ENCODE peak calls at places on chromosomes 13 and 19, in eight cellular contexts. X is prostate gland, S is HepG2, E is GM23338, U is stomach, Z is transverse colon, G is breast epithelium, J is K562. P is an unnamed sample.

GRCh38 chr13:35285677-35286076 is 190.8 kb downstream of the MAB21L1 start:
- DNase-seq in U (no peak), Z (no peak), J (no peak), G (no peak), X (no peak), E (peak), S (no peak), P (no peak)

GRCh38 chr13:49421391-49421790 is 22.5 kb downstream of the CAB39L start:
- DNase-seq in X (no peak), S (peak), U (no peak), Z (peak), G (no peak), J (peak), E (peak), P (no peak)

GRCh38 chr19:29841559-29842367 is 30.0 kb downstream of the CCNE1 start:
- DNase-seq in J (peak), E (peak), X (no peak), G (no peak), S (peak), Z (no peak), U (no peak), P (peak)

GRCh38 chr13:42553098-42554046 is 20.6 kb upstream of the TNFSF11 start:
- DNase-seq in J (no peak), U (no peak), X (peak), S (no peak), E (no peak), G (no peak), Z (no peak), P (no peak)

GRCh38 chr19:39778763-39779162 is at the start of gene LEUTX:
- DNase-seq in X (no peak), S (no peak), U (no peak), E (no peak), G (no peak), Z (no peak), J (no peak), P (no peak)

GRCh38 chr13:25659091-25659502 is 287.3 kb downstream of the ATP8A2 start:
- DNase-seq in S (no peak), X (peak), U (peak), Z (no peak), G (no peak), E (no peak), J (no peak), P (no peak)

GRCh38 chr19:52516191-52516590 is 11.3 kb upstream of the ZNF808 start:
- DNase-seq in G (no peak), Z (no peak), X (no peak), E (peak), J (no peak), U (no peak), S (no peak), P (no peak)

GRCh38 chr13:40442191-40442590 is 224.2 kb downstream of the FOXO1 start:
- DNase-seq in U (no peak), G (no peak), S (no peak), J (no peak), X (no peak), Z (no peak), E (no peak), P (no peak)

GRCh38 chr19:35142531-35143230 is 374 bp upstream of the FXYD7 start:
- DNase-seq in J (peak), Z (peak), E (peak), U (peak), G (no peak), S (no peak), X (no peak), P (peak)

GRCh38 chr13:95641291-95641811 is 3.2 kb downstream of the DZIP1 start:
- DNase-seq in E (peak), G (no peak), U (no peak), X (no peak), S (no peak), Z (peak), J (no peak), P (no peak)

GRCh38 chr13:80157261-80157942 is 183.5 kb downstream of the SPRY2 start:
- DNase-seq in G (no peak), S (no peak), J (no peak), Z (no peak), E (no peak), X (no peak), U (no peak), P (no peak)

GRCh38 chr13:40377783-40378182 is 288.7 kb downstream of the FOXO1 start:
- DNase-seq in Z (no peak), U (no peak), J (no peak), G (no peak), X (no peak), E (no peak), S (no peak), P (no peak)

GRCh38 chr13:83906240-83906820 is 24.1 kb upstream of the SLITRK1 start:
- DNase-seq in Z (no peak), J (no peak), G (no peak), X (no peak), S (no peak), U (no peak), E (no peak), P (no peak)

GRCh38 chr13:71240906-71241305 is 626.1 kb downstream of the DACH1 start:
- DNase-seq in X (no peak), Z (no peak), S (no peak), G (no peak), E (peak), U (no peak), J (no peak), P (peak)

GRCh38 chr19:918481-919156 is 1.5 kb downstream of the KISS1R start:
- DNase-seq in S (no peak), J (no peak), E (peak), U (no peak), G (no peak), Z (no peak), X (no peak), P (no peak)

GRCh38 chr13:110571897-110572777 is 10.6 kb upstream of the RAB20 start:
- DNase-seq in J (no peak), Z (no peak), U (no peak), G (no peak), E (no peak), X (no peak), S (no peak), P (no peak)

GRCh38 chr13:86841264-86841663 is 829.9 kb upstream of the SLITRK5 start:
- DNase-seq in X (no peak), Z (no peak), G (no peak), S (no peak), E (no peak), J (no peak), U (no peak), P (no peak)

GRCh38 chr13:28558126-28558525 is 63.2 kb upstream of the FLT1 start:
- DNase-seq in E (no peak), X (no peak), U (no peak), Z (no peak), J (no peak), S (no peak), G (no peak), P (no peak)

GRCh38 chr13:93621966-93622365 is 395.4 kb downstream of the GPC6 start:
- DNase-seq in E (no peak), S (no peak), X (no peak), G (no peak), J (no peak), U (no peak), Z (no peak), P (no peak)

GRCh38 chr13:84648069-84648640 is 765.9 kb upstream of the SLITRK1 start:
- DNase-seq in X (no peak), U (no peak), S (no peak), E (no peak), Z (no peak), J (no peak), G (no peak), P (no peak)

GRCh38 chr13:50016421-50016820 is 1.2 kb downstream of the KCNRG start:
- DNase-seq in Z (no peak), J (no peak), U (no peak), E (no peak), G (no peak), S (no peak), X (no peak), P (no peak)

GRCh38 chr19:51548891-51549305 is 17.4 kb upstream of the SIGLEC6 start:
- DNase-seq in S (no peak), G (peak), E (no peak), U (no peak), Z (no peak), X (no peak), J (no peak), P (no peak)

GRCh38 chr19:12450817-12451216 is 10.0 kb upstream of the ZNF443 start:
- DNase-seq in Z (no peak), X (no peak), S (no peak), J (no peak), U (no peak), E (no peak), G (no peak), P (no peak)

GRCh38 chr19:18440936-18441803 is 3.2 kb upstream of the ISYNA1 start:
- DNase-seq in G (no peak), S (peak), Z (no peak), E (no peak), U (no peak), J (no peak), X (no peak), P (no peak)

GRCh38 chr19:13959141-13959961 is 7.0 kb downstream of the DCAF15 start:
- DNase-seq in E (no peak), X (no peak), S (no peak), Z (no peak), G (no peak), J (no peak), U (no peak), P (no peak)

GRCh38 chr19:13961826-13962737 is 9.8 kb downstream of the DCAF15 start:
- DNase-seq in U (no peak), Z (no peak), G (no peak), J (no peak), S (no peak), E (peak), X (no peak), P (peak)

GRCh38 chr19:13962738-13963602 is 10.7 kb downstream of the DCAF15 start:
- DNase-seq in S (no peak), X (no peak), Z (no peak), U (no peak), G (no peak), J (no peak), E (peak), P (no peak)

GRCh38 chr19:13959962-13960862 is 7.9 kb downstream of the DCAF15 start:
- DNase-seq in X (no peak), E (peak), U (no peak), S (no peak), J (peak), Z (no peak), G (no peak), P (peak)

DNA sequence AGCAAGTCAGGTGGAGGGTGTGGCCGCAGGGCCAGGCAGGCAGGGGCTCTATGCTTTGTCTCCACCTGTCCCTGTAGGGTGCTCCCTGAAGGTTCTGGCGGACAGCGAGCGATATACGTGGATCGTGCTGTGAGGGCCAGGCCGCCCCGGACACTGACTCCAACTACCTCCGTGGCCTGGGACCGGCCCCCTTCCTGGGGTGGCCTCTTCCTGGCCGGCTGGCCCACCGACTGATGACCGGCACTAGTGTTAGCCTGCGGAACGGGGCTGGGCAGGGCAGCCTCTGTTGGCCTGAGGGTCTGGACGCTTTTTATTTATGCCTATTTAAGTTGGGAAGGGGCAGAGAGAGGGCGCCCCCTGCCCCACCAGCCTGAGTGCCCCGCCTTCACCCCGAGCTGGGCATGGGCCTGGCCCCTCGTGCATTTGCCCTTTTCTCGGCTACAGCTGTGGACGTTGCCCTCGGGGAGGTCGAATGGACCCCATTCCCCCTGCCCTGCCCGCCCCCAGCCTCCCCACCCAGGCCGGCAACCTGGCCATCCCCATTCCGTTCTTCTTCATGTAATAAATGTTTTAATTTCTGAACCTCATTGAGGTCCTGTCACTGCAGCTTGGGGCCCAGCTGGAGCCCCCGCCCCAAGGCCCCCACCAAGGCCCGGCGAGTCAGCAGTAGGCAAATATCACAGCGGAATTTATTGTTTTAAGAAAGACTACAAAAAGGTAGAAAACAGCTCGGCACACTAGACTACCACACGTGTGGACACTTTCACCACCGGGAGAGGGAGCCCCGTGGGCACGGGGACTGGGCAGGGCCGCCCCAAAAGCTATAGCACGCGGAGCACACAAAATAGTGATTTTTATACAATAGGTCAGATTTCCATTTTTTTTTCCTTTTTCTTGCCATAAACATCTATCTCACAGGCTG is 8.8 kb downstream of the DCAF15 start:
- DNase-seq in X (no peak), Z (no peak), J (no peak), G (no peak), U (no peak), S (no peak), E (no peak), P (peak)
- TF ChIP-seq POLR2AphosphoS5 in X (no peak), Z (peak), J (no peak), G (no peak), U (no peak), S (no peak), E (no peak), P (no peak)

GRCh38 chr13:51646041-51646670 is 61.9 kb downstream of the WDFY2 start:
- DNase-seq in S (no peak), J (no peak), E (peak), U (no peak), X (no peak), G (no peak), Z (no peak), P (no peak)

GRCh38 chr13:51647067-51647466 is 62.8 kb downstream of the WDFY2 start:
- DNase-seq in X (no peak), Z (no peak), S (no peak), E (no peak), U (no peak), J (no peak), G (no peak), P (no peak)

GRCh38 chr13:51643882-51644281 is 59.6 kb downstream of the WDFY2 start:
- DNase-seq in X (no peak), G (no peak), Z (no peak), S (peak), J (no peak), E (no peak), U (no peak), P (no peak)

GRCh38 chr13:51644649-51645048 is 60.4 kb downstream of the WDFY2 start:
- DNase-seq in E (no peak), G (no peak), X (no peak), S (no peak), U (no peak), J (no peak), Z (no peak), P (no peak)

DNA sequence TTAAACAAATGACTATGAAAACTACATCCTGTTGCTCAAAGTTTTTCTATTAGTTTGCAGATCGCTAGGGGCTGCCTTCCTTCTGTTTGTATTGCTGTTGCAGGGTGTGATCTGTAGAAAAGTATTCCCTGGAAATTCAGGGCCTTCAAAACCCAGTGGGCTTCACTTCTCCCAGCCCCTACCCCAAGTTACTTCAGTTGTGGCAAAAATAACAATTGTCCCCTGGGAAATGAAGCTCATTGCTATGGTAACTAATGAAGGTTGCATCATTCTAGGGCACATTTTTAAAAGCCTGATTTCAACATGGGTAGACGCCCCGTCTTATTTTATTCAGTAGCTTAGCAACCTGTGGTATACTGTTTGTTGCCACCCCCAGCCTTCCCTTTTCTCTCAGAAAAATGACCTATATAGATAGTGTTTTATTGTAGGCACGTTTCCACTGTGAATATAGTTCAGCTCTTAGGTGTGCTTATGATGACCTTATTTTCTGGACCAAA is 60.9 kb downstream of the WDFY2 start:
- DNase-seq in E (peak), G (no peak), J (no peak), Z (no peak), S (no peak), U (no peak), X (no peak), P (no peak)
- TF ChIP-seq POLR2AphosphoS5 in E (no peak), G (no peak), J (no peak), Z (no peak), S (no peak), U (no peak), X (no peak), P (no peak)

GRCh38 chr19:49111218-49111998 is 2.8 kb upstream of the LIN7B start:
- DNase-seq in G (no peak), E (no peak), Z (no peak), U (no peak), X (no peak), J (no peak), S (no peak), P (no peak)
- TF ChIP-seq POLR2AphosphoS5 in G (no peak), E (no peak), Z (no peak), U (no peak), X (peak), J (no peak), S (no peak), P (no peak)

DNA sequence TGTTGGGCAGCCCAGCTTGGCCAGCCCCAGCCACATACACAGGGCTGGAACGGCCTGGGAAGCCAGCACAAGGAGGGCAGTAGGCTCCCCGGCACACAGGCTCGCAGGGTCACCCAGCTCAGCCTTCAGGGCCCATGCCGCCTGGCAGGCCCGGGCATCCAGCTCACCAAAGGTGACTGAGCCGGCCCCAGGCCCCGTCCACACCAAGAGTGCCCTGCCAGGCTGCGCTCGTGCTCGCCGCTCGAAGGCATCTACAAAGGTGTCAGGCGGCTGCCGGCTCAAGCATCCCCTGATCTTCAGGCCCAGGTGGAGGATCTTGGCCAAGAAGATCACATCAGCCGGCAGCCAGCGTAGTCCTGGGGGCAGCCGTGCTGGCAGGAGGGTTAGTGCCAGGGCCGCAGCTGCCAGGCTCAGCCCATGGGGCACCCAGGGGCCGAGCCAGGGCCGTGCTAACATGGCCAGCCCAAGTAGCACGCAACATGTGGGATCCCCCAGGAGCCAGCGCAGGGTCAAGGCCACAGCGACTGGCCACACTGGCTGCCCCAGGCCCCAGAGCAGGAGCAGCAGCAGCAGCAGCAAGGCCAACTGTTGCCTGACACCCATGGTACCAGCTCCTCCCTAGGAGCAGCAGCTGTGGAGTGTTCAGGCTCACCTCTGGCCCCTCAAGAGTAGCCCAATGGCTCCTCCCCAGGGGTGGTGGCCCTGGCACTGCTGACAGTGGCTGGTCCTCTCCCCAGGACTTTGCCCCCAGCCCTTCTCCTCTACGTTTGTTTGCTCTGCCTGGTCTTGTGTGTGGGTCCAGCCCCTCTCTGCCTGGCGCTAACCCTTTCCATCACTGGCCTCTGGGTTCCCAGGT is at the start of gene SLC27A5:
- DNase-seq in Z (peak), U (no peak), S (peak), G (no peak), E (no peak), J (no peak), X (no peak), P (no peak)
- TF ChIP-seq POLR2AphosphoS5 in Z (no peak), U (no peak), S (peak), G (no peak), E (no peak), J (no peak), X (no peak), P (no peak)

P was measured in SK-N-SH.